ENCODE peak calls at places on chromosomes 13 and 19, in four cellular contexts. One of them, this sample, is unnamed.

GRCh38 chr13:64239372-64239771 is 2823.7 kb upstream of the PCDH20 start:
- DNase-seq in neuronal stem cell: no peak
- DNase-seq in H1: no peak
- DNase-seq in H9: no peak
- DNase-seq in this sample: peak

GRCh38 chr13:36862002-36862706 is 43.1 kb downstream of the RFXAP start:
- DNase-seq in neuronal stem cell: no peak
- DNase-seq in H1: no peak
- DNase-seq in H9: no peak
- DNase-seq in this sample: peak

GRCh38 chr13:29472317-29472961 is 123.0 kb downstream of the SLC7A1 start:
- DNase-seq in neuronal stem cell: no peak
- DNase-seq in H1: peak
- DNase-seq in H9: peak
- DNase-seq in this sample: peak

GRCh38 chr13:66214467-66214866 is 1015.7 kb downstream of the PCDH9 start:
- DNase-seq in neuronal stem cell: no peak
- DNase-seq in H1: no peak
- DNase-seq in H9: no peak
- DNase-seq in this sample: no peak

GRCh38 chr19:371501-372160 is 27.0 kb upstream of the MIER2 start:
- DNase-seq in neuronal stem cell: no peak
- DNase-seq in H1: no peak
- DNase-seq in H9: no peak
- DNase-seq in this sample: no peak

GRCh38 chr19:480016-480855 is 16.1 kb upstream of the MADCAM1 start:
- DNase-seq in neuronal stem cell: peak
- DNase-seq in H1: peak
- DNase-seq in H9: peak
- DNase-seq in this sample: peak

GRCh38 chr19:41930926-41931592 is 2.8 kb upstream of the ERFL start:
- DNase-seq in neuronal stem cell: no peak
- DNase-seq in H1: peak
- DNase-seq in H9: peak
- DNase-seq in this sample: peak

GRCh38 chr19:38409631-38410133 is 6.8 kb downstream of the FAM98C start:
- DNase-seq in neuronal stem cell: no peak
- DNase-seq in H1: no peak
- DNase-seq in H9: no peak
- DNase-seq in this sample: no peak

GRCh38 chr13:37701972-37702371 is 103.4 kb upstream of the POSTN start:
- DNase-seq in neuronal stem cell: no peak
- DNase-seq in H1: no peak
- DNase-seq in H9: no peak
- DNase-seq in this sample: peak

GRCh38 chr19:4014541-4015491 is 7.3 kb downstream of the PIAS4 start:
- DNase-seq in neuronal stem cell: no peak
- DNase-seq in H1: peak
- DNase-seq in H9: peak
- DNase-seq in this sample: peak

GRCh38 chr13:34201050-34201913 is 383.3 kb downstream of the RFC3 start:
- DNase-seq in neuronal stem cell: no peak
- DNase-seq in H1: no peak
- DNase-seq in H9: no peak
- DNase-seq in this sample: no peak

DNA sequence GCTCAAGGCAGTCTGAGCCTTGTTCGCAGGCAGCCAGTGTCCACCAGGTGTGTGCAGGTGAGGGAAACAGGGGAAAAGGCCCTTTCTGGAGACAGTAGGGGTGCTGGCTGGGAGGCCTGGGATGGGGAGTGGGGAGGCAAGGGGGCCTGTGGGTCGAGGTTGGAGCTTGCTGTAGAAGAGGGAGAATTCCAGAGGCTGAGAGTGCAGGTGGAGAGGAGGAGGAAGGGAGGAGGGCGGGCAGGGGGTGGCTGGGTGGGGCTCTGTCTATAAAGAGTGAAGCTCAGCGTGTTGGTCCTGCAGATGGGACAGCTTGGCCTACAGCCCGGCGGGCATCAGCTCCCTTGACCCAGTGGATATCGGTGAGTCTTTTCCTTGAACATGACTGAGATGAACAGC is at the start of gene CCL25:
- DNase-seq in neuronal stem cell: no peak
- DNase-seq in H1: no peak
- DNase-seq in H9: no peak
- DNase-seq in this sample: no peak
- H3K4ac ChIP-seq in neuronal stem cell: no peak
- H3K4ac ChIP-seq in H1: no peak
- H3K4ac ChIP-seq in H9: no peak
- H3K4ac ChIP-seq in this sample: no peak

GRCh38 chr13:43664700-43665191 is 122.0 kb downstream of the ENOX1 start:
- DNase-seq in neuronal stem cell: no peak
- DNase-seq in H1: no peak
- DNase-seq in H9: no peak
- DNase-seq in this sample: peak
- H2BK5ac ChIP-seq in neuronal stem cell: no peak
- H2BK5ac ChIP-seq in H1: no peak
- H2BK5ac ChIP-seq in H9: no peak
- H2BK5ac ChIP-seq in this sample: no peak

GRCh38 chr13:73060251-73061160 is 1.7 kb downstream of the KLF5 start:
- DNase-seq in neuronal stem cell: peak
- DNase-seq in H1: no peak
- DNase-seq in H9: no peak
- DNase-seq in this sample: peak
- H3K4ac ChIP-seq in neuronal stem cell: no peak
- H3K4ac ChIP-seq in H1: no peak
- H3K4ac ChIP-seq in H9: no peak
- H3K4ac ChIP-seq in this sample: peak

DNA sequence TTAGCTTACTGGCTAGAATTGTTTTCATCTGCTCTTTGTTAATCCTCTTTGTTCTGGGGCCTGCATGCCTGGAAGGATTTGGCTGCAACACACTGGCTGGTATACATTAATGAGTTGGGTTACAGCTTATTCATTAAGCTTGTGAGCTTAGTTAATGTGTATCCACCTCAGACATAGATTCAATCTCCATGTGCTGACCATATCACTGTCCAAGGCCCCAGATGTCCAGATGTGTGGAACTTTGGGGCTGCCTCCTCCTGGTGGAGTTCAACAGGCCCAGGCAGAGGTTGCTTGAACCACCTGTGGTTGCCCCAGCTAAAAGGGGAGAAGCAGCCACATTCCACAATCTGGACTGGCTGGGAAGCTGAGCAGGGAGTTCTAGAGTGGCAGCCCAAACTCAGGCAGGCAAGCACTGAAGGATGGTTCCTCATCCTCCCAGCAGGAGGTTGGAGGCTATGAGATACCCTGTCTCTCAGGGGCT is 5.4 kb downstream of the DIAPH3 start:
- DNase-seq in neuronal stem cell: peak
- DNase-seq in H1: no peak
- DNase-seq in H9: no peak
- DNase-seq in this sample: peak
- H2BK5ac ChIP-seq in neuronal stem cell: no peak
- H2BK5ac ChIP-seq in H1: no peak
- H2BK5ac ChIP-seq in H9: no peak
- H2BK5ac ChIP-seq in this sample: peak

GRCh38 chr13:111210945-111211469 is 95.9 kb downstream of the ARHGEF7 start:
- DNase-seq in neuronal stem cell: no peak
- DNase-seq in H1: no peak
- DNase-seq in H9: no peak
- DNase-seq in this sample: peak
- H3K4ac ChIP-seq in neuronal stem cell: no peak
- H3K4ac ChIP-seq in H1: no peak
- H3K4ac ChIP-seq in H9: no peak
- H3K4ac ChIP-seq in this sample: no peak

GRCh38 chr13:110195547-110196485 is 111.1 kb downstream of the COL4A1 start:
- DNase-seq in neuronal stem cell: no peak
- DNase-seq in H1: no peak
- DNase-seq in H9: no peak
- DNase-seq in this sample: no peak
- H2BK5ac ChIP-seq in neuronal stem cell: no peak
- H2BK5ac ChIP-seq in H1: no peak
- H2BK5ac ChIP-seq in H9: no peak
- H2BK5ac ChIP-seq in this sample: no peak

GRCh38 chr19:44608391-44608821 is 5.0 kb upstream of the IGSF23 start:
- DNase-seq in neuronal stem cell: no peak
- DNase-seq in H1: no peak
- DNase-seq in H9: no peak
- DNase-seq in this sample: no peak
- H3K4ac ChIP-seq in neuronal stem cell: no peak
- H3K4ac ChIP-seq in H1: no peak
- H3K4ac ChIP-seq in H9: no peak
- H3K4ac ChIP-seq in this sample: no peak

DNA sequence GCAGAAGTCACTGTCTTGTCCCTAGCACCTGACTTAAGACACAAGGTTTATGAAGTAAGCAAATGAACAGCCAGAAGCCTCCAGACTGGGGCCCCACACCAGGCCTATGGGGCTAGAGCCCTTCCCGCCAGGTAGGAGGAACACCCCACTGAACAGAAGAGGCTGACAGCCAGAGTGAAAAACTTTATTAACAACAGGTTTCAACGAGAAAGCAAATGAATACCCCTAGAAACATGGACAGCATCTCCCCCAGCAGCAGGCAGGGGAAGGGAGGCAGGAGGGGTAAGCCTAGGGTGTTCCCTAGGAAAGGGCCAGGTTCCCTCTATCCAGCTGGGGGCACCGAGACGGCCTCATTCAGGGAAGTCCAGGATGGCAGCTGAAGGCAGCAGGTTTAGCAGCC is 1.3 kb downstream of the WDR83 start:
- DNase-seq in neuronal stem cell: no peak
- DNase-seq in H1: no peak
- DNase-seq in H9: no peak
- DNase-seq in this sample: no peak
- H2BK5ac ChIP-seq in neuronal stem cell: no peak
- H2BK5ac ChIP-seq in H1: no peak
- H2BK5ac ChIP-seq in H9: no peak
- H2BK5ac ChIP-seq in this sample: no peak

GRCh38 chr13:40664100-40665060 is 2.1 kb downstream of the FOXO1 start:
- DNase-seq in neuronal stem cell: peak
- DNase-seq in H1: peak
- DNase-seq in H9: peak
- DNase-seq in this sample: peak
- H3K4ac ChIP-seq in neuronal stem cell: no peak
- H3K4ac ChIP-seq in H1: no peak
- H3K4ac ChIP-seq in H9: no peak
- H3K4ac ChIP-seq in this sample: peak

GRCh38 chr19:51803529-51803928 is 8.6 kb downstream of the FPR3 start:
- DNase-seq in neuronal stem cell: no peak
- DNase-seq in H1: no peak
- DNase-seq in H9: no peak
- DNase-seq in this sample: no peak
- H2BK5ac ChIP-seq in neuronal stem cell: no peak
- H2BK5ac ChIP-seq in H1: no peak
- H2BK5ac ChIP-seq in H9: no peak
- H2BK5ac ChIP-seq in this sample: no peak